ENCODE peak calls at places on chromosomes 16 and 17, in nine cellular contexts. Y is tibial artery; J is CD8-positive, alpha-beta T cell; T is Peyer's patch; I is neural progenitor cell; W is PC-9; P is AG04450; Z is neuronal stem cell; G is WERI-Rb-1. X is an unnamed sample.

GRCh38 chr16:55149622-55150021 is 174.4 kb upstream of the IRX6 start:
- DNase-seq in Y (no peak), J (no peak), T (no peak), I (no peak), W (no peak), P (no peak), Z (no peak), G (no peak), X (no peak)

GRCh38 chr17:14489986-14490385 is 189.1 kb downstream of the HS3ST3B1 start:
- DNase-seq in Y (no peak), J (no peak), T (no peak), I (no peak), W (no peak), P (no peak), Z (no peak), G (no peak), X (no peak)

GRCh38 chr16:22235839-22236745 is 30.0 kb downstream of the EEF2K start:
- DNase-seq in Y (peak), J (no peak), T (no peak), I (no peak), W (peak), P (no peak), Z (no peak), G (no peak), X (no peak)

GRCh38 chr17:35345926-35346771 is 27.3 kb downstream of the SLFN11 start:
- DNase-seq in Y (peak), J (no peak), T (peak), I (peak), W (no peak), P (no peak), Z (peak), G (no peak), X (no peak)

GRCh38 chr16:681746-682427 is 1.7 kb downstream of the STUB1 start:
- DNase-seq in Y (no peak), J (no peak), T (no peak), I (no peak), W (no peak), P (no peak), Z (no peak), G (no peak), X (no peak)

GRCh38 chr17:33523577-33523981 is 230.5 kb upstream of the ASIC2 start:
- DNase-seq in Y (peak), J (no peak), T (no peak), I (no peak), W (no peak), P (no peak), Z (no peak), G (no peak), X (no peak)

GRCh38 chr16:2664522-2665096 is 17.7 kb upstream of the KCTD5 start:
- DNase-seq in Y (no peak), J (no peak), T (no peak), I (no peak), W (peak), P (no peak), Z (no peak), G (no peak), X (no peak)

GRCh38 chr16:3101018-3101840 is 2.1 kb upstream of the ZSCAN10 start:
- DNase-seq in Y (no peak), J (no peak), T (peak), I (peak), W (no peak), P (no peak), Z (no peak), G (peak), X (no peak)

GRCh38 chr16:89275837-89276720 is 58.6 kb downstream of the ZNF778 start:
- DNase-seq in Y (no peak), J (no peak), T (no peak), I (no peak), W (no peak), P (no peak), Z (no peak), G (no peak), X (no peak)

GRCh38 chr17:56434610-56435009 is 158.9 kb upstream of the NOG start:
- DNase-seq in Y (no peak), J (no peak), T (no peak), I (no peak), W (no peak), P (no peak), Z (no peak), G (no peak), X (no peak)

DNA sequence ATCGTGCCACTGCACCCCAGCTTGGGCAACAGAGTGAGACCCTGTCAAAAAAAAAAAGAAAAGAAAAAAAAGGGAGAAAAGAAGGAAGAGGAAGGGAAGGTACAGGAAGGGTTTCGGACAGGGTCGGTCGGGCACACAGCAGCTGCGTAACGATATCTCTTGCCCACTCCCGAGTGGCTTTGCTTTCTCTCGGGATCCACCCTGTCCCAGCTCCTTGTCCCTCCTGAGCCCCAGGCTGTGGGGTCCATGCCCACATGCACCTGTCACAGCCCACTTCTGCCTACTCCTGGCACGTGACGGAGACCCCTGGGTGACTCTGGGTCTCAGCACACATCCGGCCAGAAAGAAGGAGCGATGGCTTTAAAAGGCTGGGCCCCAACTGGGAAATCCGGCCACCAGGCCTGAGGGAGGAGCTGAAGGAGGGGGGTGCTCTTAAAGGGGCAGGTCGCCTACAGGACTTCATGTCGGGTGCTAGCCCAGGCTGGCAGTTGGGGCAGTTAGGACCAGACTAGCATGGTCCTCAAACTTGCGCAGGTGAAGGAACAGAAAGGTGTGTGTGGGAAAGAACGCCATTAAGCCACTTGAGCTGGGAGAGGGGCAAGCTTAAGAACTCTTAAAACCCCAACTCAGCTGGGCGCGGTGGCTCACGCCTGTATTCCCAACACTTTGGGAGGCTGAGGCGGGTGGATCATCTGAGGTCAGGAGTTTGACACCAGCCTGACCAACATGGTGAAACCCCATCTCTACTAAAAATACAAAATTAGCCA is at the start of gene GHDC:
- DNase-seq in Y (peak), J (peak), T (peak), I (peak), W (peak), P (peak), Z (peak), G (peak), X (no peak)
- H3K27ac ChIP-seq in Y (peak), J (peak), T (peak), I (no peak), W (no peak), P (no peak), Z (no peak), G (peak), X (peak)

DNA sequence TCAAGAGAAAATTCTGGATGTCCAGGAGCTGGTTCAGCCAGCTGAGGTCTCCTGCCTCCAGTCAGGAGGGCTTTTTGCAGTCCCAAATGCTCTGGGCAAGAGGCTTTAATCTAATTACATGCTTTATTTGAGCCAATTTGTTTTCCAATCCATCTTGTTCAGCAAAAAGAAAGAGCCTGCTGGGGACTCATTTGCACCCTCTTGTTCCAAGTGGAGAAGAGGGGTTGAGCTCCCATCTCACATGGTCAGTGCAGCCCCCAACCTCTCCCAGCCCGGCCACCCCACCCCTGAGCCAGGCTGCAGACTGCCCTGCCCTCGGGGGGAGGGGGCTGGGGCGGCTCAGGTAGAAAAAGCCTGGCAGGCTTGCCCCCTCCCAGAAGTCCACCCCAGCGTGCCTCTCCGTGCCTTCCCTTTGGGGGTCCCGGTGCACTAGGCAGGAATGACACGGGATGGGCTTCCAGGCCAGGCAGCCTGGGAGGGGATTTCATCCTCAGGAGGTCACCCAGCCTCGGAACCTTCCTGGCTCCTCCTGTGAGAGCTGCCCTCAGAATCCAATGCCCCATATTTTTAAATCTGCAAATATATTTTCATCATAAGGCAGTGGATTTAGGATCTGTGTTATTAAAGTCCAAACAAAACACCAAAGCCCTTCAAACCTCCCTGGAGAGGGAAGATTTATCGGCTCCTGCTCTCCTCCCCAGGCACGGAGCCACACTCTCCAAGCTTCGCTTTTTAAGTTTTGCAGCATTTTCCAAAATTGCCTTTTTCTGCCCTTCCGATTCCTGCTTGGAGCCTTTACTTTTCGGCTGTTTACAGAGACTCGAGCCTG is 185.1 kb downstream of the NTN1 start:
- DNase-seq in Y (no peak), J (no peak), T (no peak), I (peak), W (no peak), P (no peak), Z (no peak), G (no peak), X (no peak)
- H3K27ac ChIP-seq in Y (peak), J (no peak), T (peak), I (no peak), W (no peak), P (no peak), Z (no peak), G (no peak), X (peak)

GRCh38 chr16:68969338-68969737 is 126.0 kb downstream of the TANGO6 start:
- DNase-seq in Y (no peak), J (no peak), T (no peak), I (no peak), W (no peak), P (no peak), Z (no peak), G (no peak), X (no peak)

GRCh38 chr16:68972008-68972407 is 128.7 kb downstream of the TANGO6 start:
- DNase-seq in Y (no peak), J (no peak), T (no peak), I (peak), W (no peak), P (no peak), Z (no peak), G (peak), X (no peak)

GRCh38 chr16:68973611-68974120 is 130.3 kb downstream of the TANGO6 start:
- DNase-seq in Y (no peak), J (no peak), T (no peak), I (peak), W (no peak), P (no peak), Z (no peak), G (no peak), X (no peak)

GRCh38 chr16:68978303-68978954 is 127.0 kb upstream of the HAS3 start:
- DNase-seq in Y (no peak), J (no peak), T (no peak), I (no peak), W (no peak), P (no peak), Z (no peak), G (no peak), X (no peak)

DNA sequence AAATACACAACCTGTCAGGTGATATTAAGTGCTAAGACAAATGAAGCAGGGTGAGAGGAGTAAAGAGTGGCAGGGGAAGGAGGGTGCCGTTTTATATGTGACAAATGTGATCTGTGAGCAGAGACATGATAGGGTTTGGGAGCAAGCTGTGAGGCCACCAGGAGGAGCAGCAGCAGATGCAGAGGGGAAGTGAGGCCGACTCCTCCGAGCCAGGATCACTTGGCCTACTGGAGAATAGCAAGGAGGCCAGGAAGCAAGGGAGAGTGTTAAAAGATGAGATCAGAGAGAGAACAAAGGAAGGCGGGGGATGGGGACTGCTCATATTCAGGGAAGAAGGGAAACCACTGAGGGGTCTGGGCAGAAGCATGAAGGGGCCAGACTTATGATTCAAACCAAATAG is 129.4 kb downstream of the TANGO6 start:
- DNase-seq in Y (no peak), J (no peak), T (no peak), I (peak), W (no peak), P (peak), Z (no peak), G (peak), X (no peak)
- H3K27ac ChIP-seq in Y (no peak), J (no peak), T (no peak), I (peak), W (no peak), P (no peak), Z (peak), G (peak), X (no peak)

DNA sequence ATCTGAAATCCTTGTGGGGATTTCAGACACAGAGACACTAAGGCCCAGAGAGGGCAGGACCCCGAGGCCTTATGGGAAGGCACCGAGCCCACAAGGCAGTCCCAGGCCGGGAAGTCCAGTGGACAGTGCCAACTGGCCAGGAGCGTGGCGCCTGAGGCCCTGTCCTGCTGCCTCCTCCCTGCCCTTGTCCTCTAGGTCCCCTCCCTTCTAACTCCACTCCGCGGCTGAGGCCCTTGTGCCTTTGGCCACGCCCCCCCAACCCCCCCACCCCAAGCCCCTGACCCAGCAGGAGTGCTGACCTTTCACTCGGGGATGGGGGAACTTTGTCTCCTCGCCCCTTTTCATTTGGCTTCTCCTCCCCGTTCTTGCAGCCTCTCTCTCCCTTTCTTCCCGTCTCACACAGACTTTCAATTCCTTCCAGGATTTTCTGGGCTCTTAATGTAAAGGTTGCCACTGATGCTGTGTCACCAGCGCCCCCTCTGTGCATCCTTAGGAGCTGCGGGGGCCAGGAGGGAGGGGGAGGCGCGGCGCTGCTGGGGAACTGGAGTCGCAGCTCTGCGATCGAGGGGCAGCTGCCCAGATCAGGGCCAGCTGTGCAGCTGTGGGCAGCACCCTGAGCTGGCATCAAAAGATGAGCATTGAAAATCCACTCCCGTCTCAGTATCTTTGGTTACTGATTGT is 29.1 kb downstream of the CRHR1 start:
- DNase-seq in Y (no peak), J (no peak), T (no peak), I (peak), W (no peak), P (no peak), Z (peak), G (peak), X (no peak)
- H3K27ac ChIP-seq in Y (no peak), J (no peak), T (no peak), I (no peak), W (no peak), P (no peak), Z (peak), G (no peak), X (no peak)

GRCh38 chr16:30482366-30482765 is 9.8 kb downstream of the ITGAL start:
- DNase-seq in Y (no peak), J (no peak), T (no peak), I (no peak), W (no peak), P (no peak), Z (no peak), G (no peak), X (no peak)

GRCh38 chr16:30474684-30475083 is 2.1 kb downstream of the ITGAL start:
- DNase-seq in Y (no peak), J (no peak), T (no peak), I (no peak), W (no peak), P (no peak), Z (no peak), G (no peak), X (no peak)

GRCh38 chr16:30476991-30477390 is 4.4 kb downstream of the ITGAL start:
- DNase-seq in Y (no peak), J (no peak), T (no peak), I (no peak), W (no peak), P (no peak), Z (no peak), G (no peak), X (no peak)

GRCh38 chr16:30474062-30474452 is 1.5 kb downstream of the ITGAL start:
- DNase-seq in Y (no peak), J (no peak), T (no peak), I (no peak), W (no peak), P (no peak), Z (no peak), G (no peak), X (no peak)

GRCh38 chr16:30478766-30479478 is 6.4 kb downstream of the ITGAL start:
- DNase-seq in Y (no peak), J (no peak), T (no peak), I (no peak), W (no peak), P (no peak), Z (no peak), G (no peak), X (no peak)
- H3K27ac ChIP-seq in Y (no peak), J (no peak), T (no peak), I (no peak), W (no peak), P (no peak), Z (no peak), G (no peak), X (no peak)

DNA sequence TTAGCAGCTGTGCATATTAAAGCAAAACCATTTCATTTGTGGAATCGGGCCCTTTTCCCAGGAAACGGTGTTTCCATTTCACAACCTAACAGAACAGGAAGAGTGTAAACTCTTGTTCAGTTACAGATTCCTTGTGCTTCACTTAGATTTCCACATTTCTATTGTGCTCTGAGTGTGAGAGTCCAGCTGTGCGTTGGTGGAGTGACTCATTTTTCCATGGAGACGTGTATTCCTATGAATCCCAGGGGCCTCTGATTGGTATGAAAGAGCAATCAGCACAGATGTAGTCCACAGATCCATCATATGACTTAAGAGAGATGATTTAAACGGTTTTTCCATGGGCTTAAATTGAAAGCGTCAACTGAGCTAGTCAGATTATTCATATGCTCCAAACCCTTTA is 13.3 kb upstream of the CAVIN1 start:
- DNase-seq in Y (peak), J (no peak), T (no peak), I (no peak), W (no peak), P (peak), Z (no peak), G (no peak), X (no peak)
- H3K27ac ChIP-seq in Y (peak), J (no peak), T (peak), I (no peak), W (no peak), P (peak), Z (no peak), G (no peak), X (peak)

DNA sequence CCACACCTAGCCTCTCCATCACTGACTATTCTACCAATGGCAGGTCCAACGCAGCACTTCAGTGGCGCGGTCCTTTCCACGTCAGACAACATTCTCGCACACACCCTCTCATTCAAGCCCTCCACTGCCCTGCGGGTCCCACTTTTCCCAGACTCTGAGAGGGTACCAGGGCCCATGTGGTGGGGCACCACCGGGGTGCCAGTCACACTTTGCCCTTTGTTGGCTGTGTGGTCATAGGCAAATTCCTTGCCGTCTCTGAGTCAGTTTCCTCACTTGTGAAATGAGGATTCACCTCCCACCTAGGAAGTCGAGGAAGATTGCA is 1.1 kb downstream of the PLCD3 start:
- DNase-seq in Y (peak), J (no peak), T (no peak), I (no peak), W (no peak), P (no peak), Z (no peak), G (no peak), X (no peak)
- H3K27ac ChIP-seq in Y (peak), J (no peak), T (no peak), I (no peak), W (no peak), P (no peak), Z (no peak), G (peak), X (peak)

DNA sequence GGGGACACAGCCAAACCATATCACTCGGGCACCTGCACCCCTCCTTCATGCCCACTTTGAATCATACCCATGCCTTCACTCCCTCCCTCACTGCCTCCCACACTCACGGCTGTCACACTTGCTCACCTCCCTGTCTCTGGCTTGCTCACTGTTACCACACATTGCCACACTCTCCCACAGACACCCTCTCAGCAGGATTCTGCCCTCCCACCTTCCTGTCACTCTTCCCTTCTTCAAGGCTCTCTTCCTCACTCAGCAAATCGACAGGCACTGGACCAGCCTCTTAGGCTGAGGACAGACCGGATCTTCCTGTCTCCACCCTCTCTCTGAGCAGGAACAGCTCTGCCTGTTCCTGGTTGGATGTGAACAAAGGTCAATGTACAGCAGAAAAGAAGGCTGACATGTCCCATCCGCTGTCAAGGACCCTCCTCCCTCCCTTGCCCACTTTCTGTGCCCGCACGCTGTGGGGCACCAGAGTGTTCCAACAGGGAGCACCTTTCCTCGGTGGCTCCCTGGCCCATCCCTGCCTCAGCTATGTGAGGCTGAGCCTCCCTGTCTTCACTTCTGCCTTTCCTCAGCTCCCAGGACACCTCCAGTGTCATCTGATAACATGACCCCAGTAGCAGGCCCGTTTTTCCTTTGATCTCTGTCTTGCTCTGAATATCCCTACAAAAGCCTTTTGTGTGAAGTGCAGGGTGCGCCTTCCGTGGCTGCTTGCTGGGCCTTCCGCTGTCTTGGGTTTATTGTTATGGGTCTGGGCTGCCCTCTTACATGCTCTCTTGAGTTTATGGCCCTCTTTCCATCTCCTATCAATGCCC is 47.0 kb downstream of the CCDC182 start:
- DNase-seq in Y (no peak), J (no peak), T (no peak), I (peak), W (no peak), P (no peak), Z (no peak), G (no peak), X (no peak)
- H3K27ac ChIP-seq in Y (no peak), J (no peak), T (no peak), I (no peak), W (no peak), P (no peak), Z (no peak), G (no peak), X (no peak)